ENCODE peak calls at places on chromosomes 2 and 18, in four cellular contexts. One of them, this sample, is unnamed.

GRCh38 chr2:241942416-241943208 is 73.1 kb downstream of the RTP5 start:
- DNase-seq in posterior cingulate gyrus: no peak
- DNase-seq in NCI-H748 treated with DMSO at 0.1 percent for 48 hours: no peak
- DNase-seq in stimulated activated naive CD4-positive, alpha-beta T cell: no peak
- DNase-seq in this sample: no peak

GRCh38 chr2:46003912-46004473 is 293.2 kb upstream of the EPAS1 start:
- DNase-seq in stimulated activated naive CD4-positive, alpha-beta T cell: no peak
- DNase-seq in posterior cingulate gyrus: no peak
- DNase-seq in NCI-H748 treated with DMSO at 0.1 percent for 48 hours: no peak
- DNase-seq in this sample: no peak

GRCh38 chr2:1964659-1965058 is 220.3 kb upstream of the PXDN start:
- DNase-seq in posterior cingulate gyrus: no peak
- DNase-seq in stimulated activated naive CD4-positive, alpha-beta T cell: no peak
- DNase-seq in NCI-H748 treated with DMSO at 0.1 percent for 48 hours: no peak
- DNase-seq in this sample: no peak

GRCh38 chr2:66573866-66574265 is 138.9 kb downstream of the MEIS1 start:
- DNase-seq in stimulated activated naive CD4-positive, alpha-beta T cell: no peak
- DNase-seq in posterior cingulate gyrus: no peak
- DNase-seq in NCI-H748 treated with DMSO at 0.1 percent for 48 hours: peak
- DNase-seq in this sample: peak

GRCh38 chr2:76678358-76679024 is 843.7 kb downstream of the LRRTM4 start:
- DNase-seq in posterior cingulate gyrus: no peak
- DNase-seq in stimulated activated naive CD4-positive, alpha-beta T cell: no peak
- DNase-seq in NCI-H748 treated with DMSO at 0.1 percent for 48 hours: no peak
- DNase-seq in this sample: no peak

GRCh38 chr2:171089489-171089888 is 71.2 kb downstream of the TLK1 start:
- DNase-seq in NCI-H748 treated with DMSO at 0.1 percent for 48 hours: no peak
- DNase-seq in posterior cingulate gyrus: no peak
- DNase-seq in stimulated activated naive CD4-positive, alpha-beta T cell: no peak
- DNase-seq in this sample: no peak

GRCh38 chr2:63697160-63697559 is 108.4 kb downstream of the MDH1 start:
- DNase-seq in stimulated activated naive CD4-positive, alpha-beta T cell: no peak
- DNase-seq in posterior cingulate gyrus: no peak
- DNase-seq in NCI-H748 treated with DMSO at 0.1 percent for 48 hours: no peak
- DNase-seq in this sample: no peak

GRCh38 chr2:190854726-190855125 is 25.9 kb upstream of the GLS start:
- DNase-seq in NCI-H748 treated with DMSO at 0.1 percent for 48 hours: no peak
- DNase-seq in stimulated activated naive CD4-positive, alpha-beta T cell: no peak
- DNase-seq in posterior cingulate gyrus: no peak
- DNase-seq in this sample: no peak

GRCh38 chr18:39200153-39200552 is 1634.6 kb upstream of the CELF4 start:
- DNase-seq in stimulated activated naive CD4-positive, alpha-beta T cell: no peak
- DNase-seq in posterior cingulate gyrus: no peak
- DNase-seq in NCI-H748 treated with DMSO at 0.1 percent for 48 hours: no peak
- DNase-seq in this sample: no peak

GRCh38 chr2:119641562-119642258 is 37.3 kb upstream of the TMEM177 start:
- DNase-seq in posterior cingulate gyrus: peak
- DNase-seq in NCI-H748 treated with DMSO at 0.1 percent for 48 hours: peak
- DNase-seq in stimulated activated naive CD4-positive, alpha-beta T cell: peak
- DNase-seq in this sample: peak

GRCh38 chr18:73774836-73775509 is 372.7 kb downstream of the FBXO15 start:
- DNase-seq in posterior cingulate gyrus: no peak
- DNase-seq in NCI-H748 treated with DMSO at 0.1 percent for 48 hours: peak
- DNase-seq in stimulated activated naive CD4-positive, alpha-beta T cell: no peak
- DNase-seq in this sample: no peak

GRCh38 chr2:128416781-128417180 is 98.1 kb upstream of the HS6ST1 start:
- DNase-seq in posterior cingulate gyrus: no peak
- DNase-seq in NCI-H748 treated with DMSO at 0.1 percent for 48 hours: no peak
- DNase-seq in stimulated activated naive CD4-positive, alpha-beta T cell: no peak
- DNase-seq in this sample: no peak

GRCh38 chr18:22152093-22152492 is 17.3 kb upstream of the GATA6 start:
- DNase-seq in NCI-H748 treated with DMSO at 0.1 percent for 48 hours: no peak
- DNase-seq in posterior cingulate gyrus: no peak
- DNase-seq in stimulated activated naive CD4-positive, alpha-beta T cell: no peak
- DNase-seq in this sample: no peak

GRCh38 chr18:52392160-52392559 is 52.2 kb downstream of the DCC start:
- DNase-seq in stimulated activated naive CD4-positive, alpha-beta T cell: no peak
- DNase-seq in NCI-H748 treated with DMSO at 0.1 percent for 48 hours: no peak
- DNase-seq in posterior cingulate gyrus: no peak
- DNase-seq in this sample: no peak

GRCh38 chr2:197240713-197241050 is 69.9 kb downstream of the ANKRD44 start:
- DNase-seq in posterior cingulate gyrus: no peak
- DNase-seq in NCI-H748 treated with DMSO at 0.1 percent for 48 hours: no peak
- DNase-seq in stimulated activated naive CD4-positive, alpha-beta T cell: no peak
- DNase-seq in this sample: no peak

GRCh38 chr2:32006992-32007391 is 3.8 kb downstream of the MEMO1 start:
- DNase-seq in NCI-H748 treated with DMSO at 0.1 percent for 48 hours: no peak
- DNase-seq in posterior cingulate gyrus: no peak
- DNase-seq in stimulated activated naive CD4-positive, alpha-beta T cell: no peak
- DNase-seq in this sample: no peak

GRCh38 chr2:104736026-104736425 is 117.9 kb upstream of the POU3F3 start:
- DNase-seq in NCI-H748 treated with DMSO at 0.1 percent for 48 hours: no peak
- DNase-seq in posterior cingulate gyrus: no peak
- DNase-seq in stimulated activated naive CD4-positive, alpha-beta T cell: no peak
- DNase-seq in this sample: no peak

GRCh38 chr2:129318581-129319421 is 660.7 kb upstream of the RAB6C start:
- DNase-seq in NCI-H748 treated with DMSO at 0.1 percent for 48 hours: peak
- DNase-seq in stimulated activated naive CD4-positive, alpha-beta T cell: no peak
- DNase-seq in posterior cingulate gyrus: no peak
- DNase-seq in this sample: peak

GRCh38 chr2:120920438-120920814 is 184.8 kb downstream of the GLI2 start:
- DNase-seq in stimulated activated naive CD4-positive, alpha-beta T cell: no peak
- DNase-seq in posterior cingulate gyrus: no peak
- DNase-seq in NCI-H748 treated with DMSO at 0.1 percent for 48 hours: no peak
- DNase-seq in this sample: no peak

GRCh38 chr18:28108801-28109200 is 68.1 kb downstream of the CDH2 start:
- DNase-seq in posterior cingulate gyrus: no peak
- DNase-seq in NCI-H748 treated with DMSO at 0.1 percent for 48 hours: no peak
- DNase-seq in stimulated activated naive CD4-positive, alpha-beta T cell: no peak
- DNase-seq in this sample: no peak

GRCh38 chr2:109497447-109497846 is 116.3 kb downstream of the SEPTIN10 start:
- DNase-seq in NCI-H748 treated with DMSO at 0.1 percent for 48 hours: no peak
- DNase-seq in stimulated activated naive CD4-positive, alpha-beta T cell: no peak
- DNase-seq in posterior cingulate gyrus: no peak
- DNase-seq in this sample: peak

GRCh38 chr2:1940660-1941059 is 196.3 kb upstream of the PXDN start:
- DNase-seq in posterior cingulate gyrus: peak
- DNase-seq in stimulated activated naive CD4-positive, alpha-beta T cell: no peak
- DNase-seq in NCI-H748 treated with DMSO at 0.1 percent for 48 hours: no peak
- DNase-seq in this sample: no peak

GRCh38 chr18:51622676-51623075 is 425.2 kb upstream of the MEX3C start:
- DNase-seq in stimulated activated naive CD4-positive, alpha-beta T cell: no peak
- DNase-seq in NCI-H748 treated with DMSO at 0.1 percent for 48 hours: peak
- DNase-seq in posterior cingulate gyrus: no peak
- DNase-seq in this sample: peak

GRCh38 chr18:10365021-10365420 is 89.4 kb upstream of the APCDD1 start:
- DNase-seq in NCI-H748 treated with DMSO at 0.1 percent for 48 hours: no peak
- DNase-seq in posterior cingulate gyrus: no peak
- DNase-seq in stimulated activated naive CD4-positive, alpha-beta T cell: no peak
- DNase-seq in this sample: no peak

GRCh38 chr2:222358876-222359275 is 60.1 kb upstream of the PAX3 start:
- DNase-seq in posterior cingulate gyrus: no peak
- DNase-seq in NCI-H748 treated with DMSO at 0.1 percent for 48 hours: no peak
- DNase-seq in stimulated activated naive CD4-positive, alpha-beta T cell: no peak
- DNase-seq in this sample: no peak

GRCh38 chr18:8029061-8029460 is 461.9 kb downstream of the PTPRM start:
- DNase-seq in NCI-H748 treated with DMSO at 0.1 percent for 48 hours: no peak
- DNase-seq in stimulated activated naive CD4-positive, alpha-beta T cell: no peak
- DNase-seq in posterior cingulate gyrus: no peak
- DNase-seq in this sample: no peak

GRCh38 chr2:234974501-234975385 is 22.9 kb downstream of the SH3BP4 start:
- DNase-seq in posterior cingulate gyrus: no peak
- DNase-seq in stimulated activated naive CD4-positive, alpha-beta T cell: no peak
- DNase-seq in NCI-H748 treated with DMSO at 0.1 percent for 48 hours: no peak
- DNase-seq in this sample: no peak

GRCh38 chr2:98734157-98734556 is 3.2 kb upstream of the MGAT4A start:
- DNase-seq in NCI-H748 treated with DMSO at 0.1 percent for 48 hours: no peak
- DNase-seq in posterior cingulate gyrus: no peak
- DNase-seq in stimulated activated naive CD4-positive, alpha-beta T cell: peak
- DNase-seq in this sample: no peak

GRCh38 chr2:48198285-48198821 is 292.1 kb upstream of the FBXO11 start:
- DNase-seq in stimulated activated naive CD4-positive, alpha-beta T cell: no peak
- DNase-seq in NCI-H748 treated with DMSO at 0.1 percent for 48 hours: no peak
- DNase-seq in posterior cingulate gyrus: no peak
- DNase-seq in this sample: no peak

GRCh38 chr2:230067990-230068657 is 600 bp downstream of the SLC16A14 start:
- DNase-seq in stimulated activated naive CD4-positive, alpha-beta T cell: peak
- DNase-seq in NCI-H748 treated with DMSO at 0.1 percent for 48 hours: peak
- DNase-seq in posterior cingulate gyrus: peak
- DNase-seq in this sample: peak

GRCh38 chr2:105380432-105381118 is 18.3 kb downstream of the FHL2 start:
- DNase-seq in NCI-H748 treated with DMSO at 0.1 percent for 48 hours: no peak
- DNase-seq in posterior cingulate gyrus: no peak
- DNase-seq in stimulated activated naive CD4-positive, alpha-beta T cell: no peak
- DNase-seq in this sample: no peak

GRCh38 chr18:3508576-3509559 is 58.9 kb downstream of the TGIF1 start:
- DNase-seq in stimulated activated naive CD4-positive, alpha-beta T cell: no peak
- DNase-seq in NCI-H748 treated with DMSO at 0.1 percent for 48 hours: no peak
- DNase-seq in posterior cingulate gyrus: no peak
- DNase-seq in this sample: no peak

GRCh38 chr18:54388203-54389142 is 30.8 kb downstream of the C18orf54 start:
- DNase-seq in NCI-H748 treated with DMSO at 0.1 percent for 48 hours: no peak
- DNase-seq in stimulated activated naive CD4-positive, alpha-beta T cell: no peak
- DNase-seq in posterior cingulate gyrus: no peak
- DNase-seq in this sample: no peak

GRCh38 chr18:25326231-25327042 is 25.5 kb downstream of the ZNF521 start:
- DNase-seq in NCI-H748 treated with DMSO at 0.1 percent for 48 hours: no peak
- DNase-seq in stimulated activated naive CD4-positive, alpha-beta T cell: no peak
- DNase-seq in posterior cingulate gyrus: no peak
- DNase-seq in this sample: no peak

GRCh38 chr2:73203055-73203681 is 794 bp downstream of the NOTO start:
- DNase-seq in stimulated activated naive CD4-positive, alpha-beta T cell: no peak
- DNase-seq in NCI-H748 treated with DMSO at 0.1 percent for 48 hours: no peak
- DNase-seq in posterior cingulate gyrus: no peak
- DNase-seq in this sample: no peak

GRCh38 chr2:36889782-36890181 is 76.6 kb downstream of the STRN start:
- DNase-seq in stimulated activated naive CD4-positive, alpha-beta T cell: no peak
- DNase-seq in posterior cingulate gyrus: no peak
- DNase-seq in NCI-H748 treated with DMSO at 0.1 percent for 48 hours: no peak
- DNase-seq in this sample: no peak

GRCh38 chr2:197310940-197311485 is 433 bp upstream of the ANKRD44 start:
- DNase-seq in stimulated activated naive CD4-positive, alpha-beta T cell: peak
- DNase-seq in NCI-H748 treated with DMSO at 0.1 percent for 48 hours: no peak
- DNase-seq in posterior cingulate gyrus: no peak
- DNase-seq in this sample: peak